ENCODE peak calls at places on chromosomes 3 and 15, in ten cellular contexts. E is endodermal cell; Z is GM04503; X is cardiac septum; W is CD8-positive, alpha-beta T cell; B is psoas muscle; Q is MCF 10A; S is cerebellar cortex; M is uterus; D is neural crest cell. F is an unnamed sample.

GRCh38 chr3:67654832-67655152 is 380 bp upstream of the SUCLG2 start:
- DNase-seq in E (no peak), X (no peak), Z (no peak), W (no peak), M (no peak), B (no peak), Q (no peak), S (no peak), D (no peak), F (no peak)

GRCh38 chr15:77024273-77025065 is 29.5 kb downstream of the PSTPIP1 start:
- DNase-seq in Q (peak), E (peak), S (peak), W (peak), X (peak), B (peak), M (peak), D (peak), Z (no peak), F (peak)

GRCh38 chr3:129413687-129414506 is 14.5 kb downstream of the EFCAB12 start:
- DNase-seq in B (no peak), E (peak), Q (peak), D (no peak), M (no peak), X (peak), Z (peak), W (no peak), S (no peak), F (no peak)

GRCh38 chr15:39582286-39582976 is 1.6 kb downstream of the THBS1 start:
- DNase-seq in Z (peak), D (no peak), W (no peak), M (peak), Q (peak), E (peak), B (no peak), X (no peak), S (no peak), F (no peak)

GRCh38 chr15:34223904-34224596 is 766 bp upstream of the EMC4 start:
- DNase-seq in E (no peak), M (no peak), B (no peak), W (no peak), S (peak), Z (no peak), Q (peak), X (no peak), D (no peak), F (no peak)

GRCh38 chr3:127738192-127738840 is 65.6 kb downstream of the ABTB1 start:
- DNase-seq in X (no peak), W (no peak), D (no peak), Z (no peak), E (no peak), M (no peak), S (peak), Q (peak), B (no peak), F (no peak)

GRCh38 chr3:133887075-133887950 is 8.4 kb downstream of the RAB6B start:
- DNase-seq in W (no peak), B (no peak), Q (no peak), E (peak), D (no peak), Z (no peak), M (no peak), S (no peak), X (peak), F (no peak)

GRCh38 chr3:185823280-185824044 is 1.4 kb downstream of the IGF2BP2 start:
- DNase-seq in Q (peak), M (peak), Z (no peak), X (peak), W (no peak), D (peak), B (peak), S (peak), E (peak), F (peak)

GRCh38 chr3:57572096-57572495 is 16.0 kb downstream of the PDE12 start:
- DNase-seq in Z (no peak), Q (no peak), X (no peak), E (no peak), S (no peak), W (no peak), D (no peak), B (no peak), M (no peak), F (no peak)

GRCh38 chr3:106965286-106965685 is 412.0 kb upstream of the CCDC54 start:
- DNase-seq in M (no peak), Z (no peak), X (no peak), E (no peak), D (no peak), Q (no peak), S (no peak), B (no peak), W (no peak), F (no peak)